ENCODE peak calls at places on chromosomes 2 and 18, in five cellular contexts. S is stimulated activated CD4-positive, alpha-beta T cell treated with anti-CD3 and anti-CD28 coated beads, Interleukin-15, amount 100 ng/mL, for 24 hours; K is astrocyte; U is GM04504; L is iris pigment epithelial cell. B is an unnamed sample.

GRCh38 chr2:8380573-8380972 is 301.3 kb upstream of the ID2 start:
- DNase-seq in S (no peak), L (no peak), K (no peak), U (no peak), B (no peak)

GRCh38 chr2:223306371-223306770 is 254.4 kb downstream of the KCNE4 start:
- DNase-seq in S (no peak), K (no peak), L (peak), U (no peak), B (no peak)

GRCh38 chr2:1884933-1885580 is 140.7 kb upstream of the PXDN start:
- DNase-seq in U (no peak), L (peak), S (no peak), K (peak), B (no peak)

GRCh38 chr18:77222464-77222863 is 27.2 kb upstream of the GALR1 start:
- DNase-seq in L (no peak), S (no peak), K (no peak), U (no peak), B (no peak)

GRCh38 chr2:102771114-102771513 is 9.3 kb downstream of the TMEM182 start:
- DNase-seq in L (no peak), U (no peak), K (peak), S (no peak), B (no peak)

GRCh38 chr2:108813732-108814131 is 27.2 kb downstream of the CCDC138 start:
- DNase-seq in U (no peak), K (no peak), L (peak), S (no peak), B (no peak)

GRCh38 chr2:6083131-6083530 is 390.9 kb downstream of the SOX11 start:
- DNase-seq in K (peak), L (peak), S (no peak), U (no peak), B (no peak)

GRCh38 chr2:25505630-25506029 is 163.9 kb upstream of the DNMT3A start:
- DNase-seq in K (peak), S (no peak), U (no peak), L (peak), B (no peak)

GRCh38 chr18:49013961-49014604 is 63.3 kb upstream of the SMAD7 start:
- DNase-seq in U (no peak), S (no peak), K (no peak), L (no peak), B (no peak)

GRCh38 chr2:172734711-172735645 is 667 bp upstream of the RAPGEF4 start:
- DNase-seq in K (no peak), L (no peak), S (peak), U (no peak), B (peak)

GRCh38 chr18:39994521-39994920 is 1960.5 kb upstream of the PIK3C3 start:
- DNase-seq in S (no peak), L (no peak), K (no peak), U (no peak), B (no peak)

GRCh38 chr2:204175552-204176271 is 239.1 kb downstream of the ICOS start:
- DNase-seq in S (no peak), U (no peak), K (no peak), L (peak), B (no peak)